ENCODE peak calls at places on chromosome 22, in four cellular contexts. I is CD4-positive, alpha-beta T cell; M is uterus; V is testis. X is an unnamed sample.
A peak's percentile ranks its signal among the peaks of the same experiment; 100 is the strongest.

GRCh38 chr22:23228503-23228902 is 48.2 kb downstream of the BCR start:
- DNase-seq in M (no peak), I (no peak), V (no peak), X (no peak)

GRCh38 chr22:50399751-50400331 is 56.7 kb downstream of the PPP6R2 start:
- DNase-seq in M (no peak), I (peak; percentile 12), V (peak; percentile 54), X (no peak)

GRCh38 chr22:27480487-27480886 is 321.1 kb downstream of the MN1 start:
- DNase-seq in I (no peak), V (no peak), M (no peak), X (no peak)

GRCh38 chr22:50691521-50691920 is 18.9 kb downstream of the SHANK3 start:
- DNase-seq in V (no peak), I (no peak), M (no peak), X (no peak)

GRCh38 chr22:24937114-24937513 is 9.4 kb downstream of the LHFPL7 start:
- DNase-seq in V (no peak), M (no peak), I (no peak), X (no peak)

GRCh38 chr22:19450363-19451175 is 3.1 kb upstream of the C22orf39 start:
- DNase-seq in I (no peak), M (no peak), V (no peak), X (no peak)

GRCh38 chr22:29134448-29134847 is 61.6 kb downstream of the KREMEN1 start:
- DNase-seq in V (no peak), I (no peak), M (no peak), X (no peak)

GRCh38 chr22:46915978-46916730 is 153.7 kb downstream of the TBC1D22A start:
- DNase-seq in I (no peak), M (no peak), V (no peak), X (no peak)

GRCh38 chr22:21816787-21817496 is 50.5 kb downstream of the MAPK1 start:
- DNase-seq in V (no peak), M (no peak), I (peak; percentile 7), X (no peak)

DNA sequence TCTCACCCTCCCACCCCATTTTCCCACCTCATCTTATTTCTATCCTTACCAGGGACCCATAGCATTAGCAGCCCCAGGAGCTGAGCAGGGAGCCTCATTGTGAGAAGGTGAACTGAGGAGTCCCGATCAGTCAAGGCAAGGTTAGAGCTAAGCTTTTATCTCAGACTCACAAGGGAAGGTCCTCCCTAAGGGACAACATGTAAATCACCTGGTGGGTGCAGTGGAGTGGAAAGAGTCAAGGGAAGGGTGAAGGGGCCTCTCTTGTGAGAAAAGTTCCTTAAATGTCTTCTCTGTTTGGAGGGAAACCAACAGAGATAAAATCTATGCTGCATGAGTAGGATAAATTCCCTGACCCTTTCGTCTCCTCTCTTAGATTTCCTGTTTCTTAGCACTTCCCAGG is 85.9 kb downstream of the GAB4 start:
- DNase-seq in M (no peak), V (no peak), I (no peak), X (no peak)
- TF ChIP-seq CTCF in M (no peak), V (no peak), I (no peak), X (no peak)

GRCh38 chr22:38304526-38304925 is 12.7 kb downstream of the CSNK1E start:
- DNase-seq in I (no peak), V (no peak), M (no peak), X (no peak)
- TF ChIP-seq CTCF in I (no peak), V (no peak), M (peak; percentile 26), X (no peak)

DNA sequence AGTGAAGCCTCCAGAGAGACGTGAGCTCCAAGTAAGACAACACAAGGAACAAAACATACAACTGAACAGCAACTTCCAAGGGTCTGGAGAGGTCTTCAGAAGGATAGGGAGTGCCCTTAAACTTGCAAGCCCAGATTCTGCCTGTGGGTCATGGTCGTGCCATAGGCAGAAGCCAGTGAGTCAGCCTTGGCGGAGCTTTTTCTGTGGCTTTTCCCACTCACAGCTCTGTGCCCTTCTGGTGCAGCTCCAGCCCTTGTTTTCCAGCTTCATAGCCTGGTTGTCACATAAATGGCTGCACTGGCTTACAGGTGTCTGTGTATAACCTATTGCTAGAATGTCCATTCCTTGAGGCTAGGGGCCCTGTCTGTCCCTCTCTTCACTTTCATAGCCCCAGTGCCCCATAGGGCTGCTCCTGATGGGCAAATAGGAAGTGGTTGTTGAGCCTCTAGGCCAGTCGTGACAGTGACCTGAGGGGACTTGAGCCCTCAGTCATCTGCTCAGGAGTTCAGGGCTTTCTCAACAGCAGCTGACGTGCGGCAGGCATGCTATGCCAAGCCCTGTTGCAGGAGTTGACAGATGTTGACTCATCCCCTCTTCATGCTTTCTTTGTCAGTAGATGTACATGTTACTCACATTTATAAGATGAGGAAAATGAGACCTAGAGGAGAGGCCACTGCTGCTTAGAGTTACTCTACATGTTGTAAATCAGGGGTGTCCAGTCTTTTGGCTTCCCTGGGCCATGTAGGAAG is 7.4 kb downstream of the MED15 start:
- DNase-seq in I (no peak), M (no peak), V (no peak), X (peak; percentile 67)
- TF ChIP-seq CTCF in I (no peak), M (no peak), V (no peak), X (no peak)

GRCh38 chr22:30816413-30816812 is 121.7 kb downstream of the OSBP2 start:
- DNase-seq in M (no peak), I (no peak), V (no peak), X (no peak)
- TF ChIP-seq CTCF in M (no peak), I (no peak), V (no peak), X (no peak)

X was measured in right atrium auricular region.